ENCODE peak calls at places on chromosomes 12 and 14, in six cellular contexts. N is ascending aorta, A is right lobe of liver, G is keratinocyte, C is AG04450, H is spleen. V is an unnamed sample.
A peak's percentile ranks its signal among the peaks of the same experiment; 100 is the strongest.

GRCh38 chr12:92701441-92701840 is 1.3 kb upstream of the PLEKHG7 start:
- DNase-seq in N (no peak), A (no peak), G (no peak), C (no peak), H (no peak), V (no peak)

GRCh38 chr12:111155020-111155419 is 213.9 kb downstream of the PHETA1 start:
- DNase-seq in N (no peak), A (no peak), G (no peak), C (no peak), H (peak; percentile 16), V (no peak)

GRCh38 chr12:132367401-132367851 is 38.0 kb upstream of the GALNT9 start:
- DNase-seq in N (no peak), A (no peak), G (no peak), C (no peak), H (peak; percentile 68), V (no peak)

GRCh38 chr14:73133795-73134194 is 2.5 kb upstream of the PSEN1 start:
- DNase-seq in N (no peak), A (no peak), G (no peak), C (no peak), H (no peak), V (no peak)

GRCh38 chr12:61530456-61530855 is 729.7 kb upstream of the USP15 start:
- DNase-seq in N (no peak), A (no peak), G (no peak), C (no peak), H (no peak), V (no peak)

GRCh38 chr14:101541063-101541462 is 20.2 kb upstream of the DIO3 start:
- DNase-seq in N (no peak), A (peak; percentile 44), G (no peak), C (no peak), H (no peak), V (no peak)

GRCh38 chr14:94110552-94111181 is at the start of gene IFI27:
- DNase-seq in N (peak; percentile 21), A (no peak), G (peak; percentile 26), C (no peak), H (no peak), V (no peak)

GRCh38 chr12:100926669-100927248 is 132.2 kb downstream of the ANO4 start:
- DNase-seq in N (no peak), A (no peak), G (no peak), C (no peak), H (no peak), V (peak; percentile 33)

GRCh38 chr12:116697305-116698130 is 40.4 kb downstream of the SPRING1 start:
- DNase-seq in N (no peak), A (no peak), G (no peak), C (no peak), H (no peak), V (peak; percentile 49)

GRCh38 chr14:45128963-45129629 is 5.2 kb downstream of the FKBP3 start:
- DNase-seq in N (no peak), A (no peak), G (no peak), C (no peak), H (no peak), V (no peak)

GRCh38 chr12:14257734-14258467 is 107.6 kb upstream of the ATF7IP start:
- DNase-seq in N (peak; percentile 81), A (no peak), G (peak; percentile 93), C (peak; percentile 99), H (peak; percentile 94), V (peak; percentile 95)

GRCh38 chr14:30994681-30995620 is 30.5 kb upstream of the AP4S1 start:
- DNase-seq in N (no peak), A (no peak), G (no peak), C (no peak), H (no peak), V (no peak)

GRCh38 chr14:75559451-75560187 is 18.8 kb upstream of the FLVCR2 start:
- DNase-seq in N (no peak), A (no peak), G (peak; percentile 36), C (no peak), H (no peak), V (no peak)

GRCh38 chr12:22415342-22416309 is 81.1 kb upstream of the ST8SIA1 start:
- DNase-seq in N (no peak), A (no peak), G (no peak), C (no peak), H (no peak), V (no peak)

GRCh38 chr12:119082496-119082895 is 96.2 kb upstream of the HSPB8 start:
- DNase-seq in N (no peak), A (no peak), G (no peak), C (no peak), H (no peak), V (no peak)

GRCh38 chr12:23949212-23950010 is at the start of gene SOX5:
- DNase-seq in N (no peak), A (peak; percentile 61), G (no peak), C (peak; percentile 33), H (no peak), V (peak; percentile 54)

GRCh38 chr12:105580841-105581352 is 250.4 kb downstream of the C12orf75 start:
- DNase-seq in N (no peak), A (no peak), G (no peak), C (no peak), H (no peak), V (no peak)

DNA sequence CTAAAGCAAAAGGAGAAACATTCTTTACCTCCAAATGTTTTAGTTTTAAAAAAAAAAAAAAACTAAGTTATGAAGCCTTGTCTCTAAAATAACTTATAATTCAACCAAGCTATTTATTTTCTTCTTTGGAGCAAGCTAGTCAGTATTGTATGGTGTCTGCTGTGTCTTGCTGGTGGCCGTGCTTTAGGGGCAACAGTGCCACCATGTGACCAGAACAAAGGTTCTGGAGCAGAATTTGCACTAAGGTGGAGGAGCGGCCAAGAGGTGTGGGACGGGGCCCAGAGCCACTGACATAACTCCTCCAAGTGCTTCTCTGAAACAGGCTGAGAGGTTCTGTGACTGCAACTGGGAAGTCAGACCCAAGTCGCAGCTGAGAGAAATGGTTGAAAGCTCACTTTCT is 4.5 kb downstream of the FICD start:
- DNase-seq in N (no peak), A (no peak), G (no peak), C (no peak), H (no peak), V (no peak)
- TF ChIP-seq CTCF in N (no peak), A (no peak), G (no peak), C (no peak), H (no peak), V (no peak)

GRCh38 chr14:61694830-61695694 is at the start of gene HIF1A:
- DNase-seq in N (peak; percentile 91), A (peak; percentile 99), G (peak; percentile 91), C (peak; percentile 98), H (peak; percentile 99), V (peak; percentile 92)
- TF ChIP-seq CTCF in N (no peak), A (no peak), G (no peak), C (peak; percentile 16), H (no peak), V (no peak)

GRCh38 chr14:80364274-80364673 is 153.0 kb upstream of the DIO2 start:
- DNase-seq in N (no peak), A (no peak), G (no peak), C (no peak), H (no peak), V (no peak)
- TF ChIP-seq CTCF in N (no peak), A (no peak), G (peak; percentile 24), C (peak; percentile 19), H (no peak), V (peak; percentile 16)

GRCh38 chr12:46847001-46847400 is 21.2 kb upstream of the SLC38A4 start:
- DNase-seq in N (no peak), A (no peak), G (no peak), C (no peak), H (no peak), V (no peak)

GRCh38 chr12:46839964-46840363 is 14.2 kb upstream of the SLC38A4 start:
- DNase-seq in N (no peak), A (no peak), G (no peak), C (no peak), H (no peak), V (no peak)

GRCh38 chr12:46843811-46844210 is 18.0 kb upstream of the SLC38A4 start:
- DNase-seq in N (no peak), A (no peak), G (no peak), C (no peak), H (no peak), V (no peak)

GRCh38 chr12:46839232-46839631 is 13.4 kb upstream of the SLC38A4 start:
- DNase-seq in N (no peak), A (no peak), G (no peak), C (no peak), H (no peak), V (no peak)

DNA sequence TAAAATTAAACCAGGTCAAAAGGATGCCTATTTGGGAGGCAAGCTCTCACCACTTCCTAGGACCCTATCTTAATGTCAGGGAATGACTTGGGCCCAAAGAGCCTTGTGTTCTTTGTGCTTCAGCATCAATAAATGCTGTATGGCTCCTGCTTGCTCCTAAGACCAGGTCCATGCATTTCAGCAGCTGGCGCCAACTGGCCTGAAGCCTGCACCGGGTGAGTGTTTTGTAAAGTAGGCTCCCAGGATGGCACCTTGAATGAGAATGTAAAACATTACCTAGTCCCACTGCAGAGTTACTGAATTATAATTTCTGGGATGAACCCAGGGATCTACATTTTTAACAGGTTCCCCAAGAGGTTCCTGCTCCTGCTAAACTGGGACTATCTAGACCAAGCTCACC is 16.1 kb upstream of the SLC38A4 start:
- DNase-seq in N (no peak), A (peak; percentile 53), G (no peak), C (no peak), H (no peak), V (no peak)
- TF ChIP-seq CTCF in N (no peak), A (no peak), G (no peak), C (no peak), H (no peak), V (no peak)

GRCh38 chr12:47845066-47845465 is 25.4 kb upstream of the HDAC7 start:
- DNase-seq in N (no peak), A (no peak), G (no peak), C (no peak), H (no peak), V (no peak)
- TF ChIP-seq CTCF in N (no peak), A (no peak), G (no peak), C (no peak), H (no peak), V (no peak)

GRCh38 chr12:50764116-50764860 is 387 bp downstream of the ATF1 start:
- DNase-seq in N (no peak), A (peak; percentile 84), G (no peak), C (no peak), H (peak; percentile 95), V (peak; percentile 69)
- TF ChIP-seq CTCF in N (no peak), A (no peak), G (no peak), C (no peak), H (no peak), V (no peak)

DNA sequence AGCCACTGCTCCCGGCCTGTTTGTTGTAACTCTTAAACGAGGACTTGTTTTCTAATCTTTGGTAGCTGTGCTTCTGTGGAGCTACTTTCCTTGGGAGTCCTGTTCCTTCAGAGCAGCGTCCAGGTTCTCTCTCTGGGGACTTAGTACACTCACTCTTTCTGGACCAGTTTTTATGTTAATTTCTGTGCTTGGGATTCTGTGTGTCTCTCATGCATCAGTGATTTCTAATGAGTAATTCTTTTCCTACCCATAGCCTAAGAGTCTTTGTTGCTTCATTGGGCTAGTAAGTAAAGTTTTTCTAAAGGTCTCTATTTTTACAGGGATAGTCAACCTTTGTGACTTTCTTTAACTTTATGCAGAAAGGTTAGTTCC is 289.3 kb downstream of the FBXL14 start:
- DNase-seq in N (no peak), A (no peak), G (no peak), C (no peak), H (no peak), V (no peak)
- TF ChIP-seq CTCF in N (no peak), A (no peak), G (no peak), C (no peak), H (no peak), V (no peak)